ENCODE peak calls at places on chromosomes 1 and 21, in five cellular contexts. One of them, this sample, is unnamed. For H3K36me3, the result is how much of the 10 kb centered on the place peaks cover.

GRCh38 chr1:37393173-37393572 is 81.2 kb upstream of the ZC3H12A start:
- DNase-seq in GM12878: no peak
- DNase-seq in sigmoid colon: no peak
- DNase-seq in H1: no peak
- DNase-seq in tibial nerve: no peak
- DNase-seq in this sample: no peak

GRCh38 chr1:201322653-201323510 is 39.6 kb downstream of the PKP1 start:
- DNase-seq in H1: no peak
- DNase-seq in tibial nerve: no peak
- DNase-seq in sigmoid colon: no peak
- DNase-seq in GM12878: no peak
- DNase-seq in this sample: no peak

GRCh38 chr1:56322211-56322610 is 257.2 kb downstream of the PLPP3 start:
- DNase-seq in GM12878: no peak
- DNase-seq in H1: no peak
- DNase-seq in sigmoid colon: no peak
- DNase-seq in tibial nerve: peak
- DNase-seq in this sample: no peak

GRCh38 chr1:53342735-53343470 is 15.0 kb upstream of the LRP8 start:
- DNase-seq in GM12878: no peak
- DNase-seq in H1: no peak
- DNase-seq in tibial nerve: no peak
- DNase-seq in sigmoid colon: no peak
- DNase-seq in this sample: no peak

GRCh38 chr1:198107041-198107440 is 49.8 kb upstream of the NEK7 start:
- DNase-seq in GM12878: no peak
- DNase-seq in H1: no peak
- DNase-seq in sigmoid colon: no peak
- DNase-seq in tibial nerve: no peak
- DNase-seq in this sample: no peak

GRCh38 chr1:90550616-90551406 is 166.3 kb downstream of the BARHL2 start:
- DNase-seq in GM12878: no peak
- DNase-seq in sigmoid colon: no peak
- DNase-seq in tibial nerve: no peak
- DNase-seq in H1: peak
- DNase-seq in this sample: no peak

GRCh38 chr21:20641251-20641650 is 357.0 kb upstream of the NCAM2 start:
- DNase-seq in sigmoid colon: no peak
- DNase-seq in tibial nerve: no peak
- DNase-seq in GM12878: no peak
- DNase-seq in H1: no peak
- DNase-seq in this sample: no peak

GRCh38 chr1:236164273-236164672 is 21.9 kb downstream of the GPR137B start:
- DNase-seq in sigmoid colon: no peak
- DNase-seq in tibial nerve: no peak
- DNase-seq in GM12878: no peak
- DNase-seq in H1: no peak
- DNase-seq in this sample: no peak

GRCh38 chr1:156773607-156774006 is 6.3 kb downstream of the PRCC start:
- DNase-seq in GM12878: no peak
- DNase-seq in tibial nerve: no peak
- DNase-seq in sigmoid colon: no peak
- DNase-seq in H1: no peak
- DNase-seq in this sample: no peak

GRCh38 chr1:117001254-117001927 is at the start of gene CD101:
- DNase-seq in H1: no peak
- DNase-seq in GM12878: peak
- DNase-seq in sigmoid colon: no peak
- DNase-seq in tibial nerve: no peak
- DNase-seq in this sample: no peak

GRCh38 chr1:184530226-184530625 is 143.4 kb downstream of the C1orf21 start:
- DNase-seq in GM12878: no peak
- DNase-seq in sigmoid colon: no peak
- DNase-seq in tibial nerve: no peak
- DNase-seq in H1: no peak
- DNase-seq in this sample: no peak

GRCh38 chr1:56967355-56967754 is 1.5 kb upstream of the C8B start:
- DNase-seq in sigmoid colon: no peak
- DNase-seq in GM12878: no peak
- DNase-seq in H1: no peak
- DNase-seq in tibial nerve: no peak
- DNase-seq in this sample: no peak

GRCh38 chr1:921011-921837 is 2.5 kb upstream of the SAMD11 start:
- DNase-seq in tibial nerve: no peak
- DNase-seq in sigmoid colon: no peak
- DNase-seq in H1: peak
- DNase-seq in GM12878: no peak
- DNase-seq in this sample: peak
- TF ChIP-seq EP300 in tibial nerve: peak
- TF ChIP-seq EP300 in sigmoid colon: no peak
- TF ChIP-seq EP300 in H1: peak
- TF ChIP-seq EP300 in GM12878: no peak
- TF ChIP-seq EP300 in this sample: no peak

GRCh38 chr1:245084551-245084950 is 70.2 kb upstream of the KIF26B start:
- DNase-seq in H1: no peak
- DNase-seq in sigmoid colon: no peak
- DNase-seq in tibial nerve: no peak
- DNase-seq in GM12878: no peak
- DNase-seq in this sample: no peak

GRCh38 chr1:245074898-245075297 is 79.9 kb upstream of the KIF26B start:
- DNase-seq in tibial nerve: no peak
- DNase-seq in sigmoid colon: no peak
- DNase-seq in GM12878: no peak
- DNase-seq in H1: no peak
- DNase-seq in this sample: no peak

GRCh38 chr1:245074232-245074747 is 80.5 kb upstream of the KIF26B start:
- DNase-seq in sigmoid colon: no peak
- DNase-seq in GM12878: no peak
- DNase-seq in H1: no peak
- DNase-seq in tibial nerve: no peak
- DNase-seq in this sample: no peak

GRCh38 chr1:245079021-245079609 is 75.7 kb upstream of the KIF26B start:
- DNase-seq in GM12878: no peak
- DNase-seq in H1: no peak
- DNase-seq in tibial nerve: no peak
- DNase-seq in sigmoid colon: no peak
- DNase-seq in this sample: no peak
- TF ChIP-seq CTCF in GM12878: peak
- TF ChIP-seq CTCF in H1: no peak
- TF ChIP-seq CTCF in tibial nerve: no peak
- TF ChIP-seq CTCF in sigmoid colon: peak
- TF ChIP-seq CTCF in this sample: peak

DNA sequence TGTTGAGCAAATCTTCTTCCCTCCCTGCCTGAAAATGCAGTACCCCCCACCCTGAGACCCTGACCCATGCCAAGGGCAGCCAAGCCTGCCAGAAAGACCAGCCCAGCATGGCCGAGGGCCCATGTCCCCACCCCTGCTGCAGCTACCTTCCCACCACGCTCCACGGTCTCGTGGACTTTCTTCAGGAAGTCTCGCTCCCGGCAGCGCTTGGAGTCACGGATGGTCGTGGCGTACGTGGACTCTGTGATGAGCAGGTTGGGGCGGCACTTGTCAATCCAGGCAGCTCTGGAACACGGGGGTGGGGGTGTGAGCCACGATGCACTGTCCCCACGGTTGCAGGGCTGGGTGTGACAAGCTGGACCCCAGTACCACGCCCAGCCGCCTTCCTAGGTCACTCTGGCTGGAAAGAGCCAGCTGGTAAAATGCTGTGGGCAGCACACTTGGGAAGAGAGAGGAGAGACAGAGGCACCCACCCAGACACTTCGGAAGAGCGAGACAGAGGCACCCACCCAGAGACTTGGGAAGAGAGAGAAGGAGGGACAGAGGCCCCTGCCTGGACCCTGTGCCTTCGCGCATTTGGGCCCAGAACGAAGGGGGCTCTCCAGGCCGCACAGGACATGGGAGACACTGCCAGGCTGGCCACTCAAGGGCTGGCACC is 6.4 kb downstream of the PUSL1 start:
- DNase-seq in tibial nerve: no peak
- DNase-seq in sigmoid colon: no peak
- DNase-seq in GM12878: no peak
- DNase-seq in H1: no peak
- DNase-seq in this sample: no peak
- H3K36me3 ChIP-seq in tibial nerve: under half
- H3K36me3 ChIP-seq in sigmoid colon: under half
- H3K36me3 ChIP-seq in GM12878: under half
- H3K36me3 ChIP-seq in H1: under half
- H3K36me3 ChIP-seq in this sample: under half

GRCh38 chr1:1245178-1245839 is 1.2 kb downstream of the C1QTNF12 start:
- DNase-seq in sigmoid colon: no peak
- DNase-seq in tibial nerve: no peak
- DNase-seq in GM12878: no peak
- DNase-seq in H1: no peak
- DNase-seq in this sample: no peak

GRCh38 chr1:1245840-1246205 is 699 bp downstream of the C1QTNF12 start:
- DNase-seq in tibial nerve: no peak
- DNase-seq in H1: no peak
- DNase-seq in GM12878: no peak
- DNase-seq in sigmoid colon: no peak
- DNase-seq in this sample: no peak

GRCh38 chr1:1246230-1246600 is 307 bp downstream of the C1QTNF12 start:
- DNase-seq in sigmoid colon: no peak
- DNase-seq in GM12878: no peak
- DNase-seq in H1: no peak
- DNase-seq in tibial nerve: no peak
- DNase-seq in this sample: no peak

GRCh38 chr1:1247341-1247913 is 905 bp upstream of the C1QTNF12 start:
- DNase-seq in H1: no peak
- DNase-seq in tibial nerve: no peak
- DNase-seq in sigmoid colon: no peak
- DNase-seq in GM12878: no peak
- DNase-seq in this sample: no peak

DNA sequence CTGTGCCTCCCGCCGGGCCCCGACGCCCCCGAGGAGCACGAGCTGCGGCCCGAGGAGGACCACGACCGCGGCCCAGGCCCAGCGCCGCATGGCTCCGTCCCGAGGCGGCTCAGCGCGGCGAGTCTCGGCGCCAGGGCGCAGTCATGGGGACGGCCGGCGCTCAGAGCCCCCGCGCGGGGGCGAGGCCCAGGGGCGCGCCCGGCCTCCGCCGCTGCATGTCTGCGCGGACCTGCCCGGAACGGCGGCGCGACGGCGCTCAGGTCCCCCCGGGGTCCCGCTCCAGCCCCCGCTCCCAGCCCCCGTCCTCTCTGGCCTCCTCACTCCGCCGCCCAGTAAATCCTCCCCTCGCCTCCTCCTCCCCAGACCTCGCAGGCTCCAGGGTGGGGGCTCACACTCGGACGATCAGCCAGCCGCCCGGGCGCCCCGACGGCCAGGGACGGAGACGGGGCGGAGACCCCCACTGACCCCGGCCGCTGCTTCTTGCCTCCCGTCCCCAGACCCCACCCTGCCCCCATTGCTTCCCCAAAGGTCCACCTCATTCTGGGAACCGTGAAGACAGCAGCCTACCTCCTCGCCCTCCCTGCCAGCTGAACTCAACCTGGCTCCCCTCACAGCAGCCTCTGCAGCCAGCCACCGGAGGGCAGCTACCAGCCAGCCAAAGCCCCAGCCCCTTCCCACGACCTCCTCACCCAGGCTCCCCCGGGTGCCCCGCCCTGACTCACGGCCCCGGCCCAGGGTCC is at the start of gene C1QTNF12:
- DNase-seq in tibial nerve: no peak
- DNase-seq in sigmoid colon: no peak
- DNase-seq in H1: no peak
- DNase-seq in GM12878: no peak
- DNase-seq in this sample: no peak
- TF ChIP-seq EP300 in tibial nerve: no peak
- TF ChIP-seq EP300 in sigmoid colon: no peak
- TF ChIP-seq EP300 in H1: no peak
- TF ChIP-seq EP300 in GM12878: no peak
- TF ChIP-seq EP300 in this sample: no peak

DNA sequence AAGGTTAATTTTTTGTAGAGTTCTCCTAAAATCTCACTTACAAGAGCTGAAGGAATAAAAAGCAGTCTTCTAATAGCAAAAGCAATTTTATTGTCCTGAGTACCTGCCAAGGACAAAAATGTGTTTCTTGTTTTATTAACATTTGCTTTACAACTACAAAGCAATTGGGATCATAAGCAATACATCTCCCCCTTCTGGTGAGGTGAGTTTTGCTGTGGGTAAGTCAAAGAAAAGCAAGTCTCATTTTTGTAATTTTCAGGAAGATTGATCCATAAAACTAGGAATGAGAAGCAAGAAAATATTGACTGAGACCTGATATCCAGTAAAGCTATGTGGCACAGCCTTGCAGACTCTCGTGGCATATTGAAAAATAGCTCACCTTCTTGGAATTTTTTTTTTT is 2162.7 kb downstream of the NCAM2 start:
- DNase-seq in H1: no peak
- DNase-seq in tibial nerve: no peak
- DNase-seq in GM12878: no peak
- DNase-seq in sigmoid colon: no peak
- DNase-seq in this sample: no peak
- TF ChIP-seq CTCF in H1: no peak
- TF ChIP-seq CTCF in tibial nerve: no peak
- TF ChIP-seq CTCF in GM12878: no peak
- TF ChIP-seq CTCF in sigmoid colon: no peak
- TF ChIP-seq CTCF in this sample: no peak

GRCh38 chr1:186391841-186392240 is 16.2 kb downstream of the ODR4 start:
- DNase-seq in H1: no peak
- DNase-seq in sigmoid colon: no peak
- DNase-seq in tibial nerve: no peak
- DNase-seq in GM12878: no peak
- DNase-seq in this sample: no peak
- H3K36me3 ChIP-seq in H1: under half
- H3K36me3 ChIP-seq in sigmoid colon: under half
- H3K36me3 ChIP-seq in tibial nerve: under half
- H3K36me3 ChIP-seq in GM12878: under half
- H3K36me3 ChIP-seq in this sample: under half

DNA sequence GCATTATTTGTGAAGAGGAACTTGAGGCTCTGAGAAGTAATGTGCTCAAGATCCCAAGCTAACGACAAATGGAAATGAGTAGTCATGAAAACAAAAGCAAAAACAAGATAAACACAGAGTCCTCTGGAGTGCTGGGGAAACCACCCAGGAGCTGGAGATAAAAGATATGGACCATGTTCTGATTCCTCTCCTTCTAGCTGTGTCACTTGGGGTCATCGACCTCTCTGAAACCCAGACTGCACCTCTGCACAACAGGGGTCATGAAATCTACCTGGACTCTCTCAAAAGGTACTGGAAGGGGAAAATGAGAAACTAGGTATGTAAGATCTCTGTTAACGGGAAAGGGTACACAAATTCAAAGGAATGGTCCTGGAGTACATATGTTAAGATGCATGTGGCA is 6.5 kb downstream of the PGLYRP4 start:
- DNase-seq in H1: no peak
- DNase-seq in tibial nerve: no peak
- DNase-seq in sigmoid colon: no peak
- DNase-seq in GM12878: no peak
- DNase-seq in this sample: no peak
- TF ChIP-seq EP300 in H1: no peak
- TF ChIP-seq EP300 in tibial nerve: no peak
- TF ChIP-seq EP300 in sigmoid colon: no peak
- TF ChIP-seq EP300 in GM12878: no peak
- TF ChIP-seq EP300 in this sample: no peak

DNA sequence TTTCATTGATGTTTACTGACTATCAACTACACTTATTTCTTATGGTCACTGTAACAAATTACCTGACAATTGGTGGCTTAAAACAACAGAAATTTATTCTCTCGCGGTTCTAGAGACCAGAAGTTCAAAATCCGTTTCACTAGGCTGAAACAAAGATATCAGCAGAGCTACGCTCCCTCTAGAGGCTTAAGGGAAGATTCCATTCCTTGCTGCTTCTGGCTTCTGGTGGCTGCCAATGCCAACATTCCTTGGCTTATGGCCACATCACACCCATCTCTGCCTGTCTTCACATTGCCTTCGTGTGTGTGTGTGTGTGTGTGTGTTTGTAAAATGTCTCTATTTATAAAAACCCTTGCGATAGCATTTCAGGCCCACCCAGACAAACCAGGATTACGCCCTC is 66.4 kb downstream of the LMX1A start:
- DNase-seq in tibial nerve: no peak
- DNase-seq in GM12878: no peak
- DNase-seq in sigmoid colon: no peak
- DNase-seq in H1: no peak
- DNase-seq in this sample: no peak
- TF ChIP-seq CTCF in tibial nerve: no peak
- TF ChIP-seq CTCF in GM12878: peak
- TF ChIP-seq CTCF in sigmoid colon: no peak
- TF ChIP-seq CTCF in H1: no peak
- TF ChIP-seq CTCF in this sample: no peak

This sample was measured in transverse colon.